ENCODE peak calls at places on chromosomes 7 and 10, in nine cellular contexts. Z is fibroblast of the aortic adventitia; Y is activated CD4-positive, alpha-beta T cell treated with anti-CD3 and anti-CD28 coated beads, Interleukin-2, amount 50 U/mL, for 4 hours; X is activated naive CD4-positive, alpha-beta T cell; F is activated CD8-positive, alpha-beta memory T cell treated with anti-CD3 and anti-CD28 coated beads for 1 hour; S is heart left ventricle; C is choroid plexus epithelial cell; P is retina; U is GM23248. T is an unnamed sample.

GRCh38 chr10:43458227-43458626 is 21.3 kb downstream of the ZNF487 start:
- DNase-seq in Z (no peak), Y (no peak), X (no peak), F (no peak), S (no peak), C (no peak), P (no peak), U (no peak), T (no peak)

GRCh38 chr7:1668932-1669485 is 1.1 kb upstream of the ELFN1 start:
- DNase-seq in Z (peak), Y (no peak), X (no peak), F (no peak), S (no peak), C (no peak), P (peak), U (peak), T (no peak)

GRCh38 chr7:39651262-39651661 is 27.9 kb downstream of the RALA start:
- DNase-seq in Z (peak), Y (no peak), X (no peak), F (no peak), S (no peak), C (peak), P (no peak), U (peak), T (no peak)

GRCh38 chr10:97511711-97512445 is 13.2 kb downstream of the UBTD1 start:
- DNase-seq in Z (no peak), Y (no peak), X (no peak), F (no peak), S (no peak), C (no peak), P (no peak), U (no peak), T (no peak)

GRCh38 chr7:138207555-138207971 is 131.3 kb downstream of the AKR1D1 start:
- DNase-seq in Z (no peak), Y (no peak), X (no peak), F (no peak), S (no peak), C (no peak), P (no peak), U (no peak), T (no peak)

GRCh38 chr10:130999376-131000202 is 311.9 kb downstream of the TCERG1L start:
- DNase-seq in Z (no peak), Y (no peak), X (no peak), F (no peak), S (no peak), C (no peak), P (no peak), U (no peak), T (no peak)

GRCh38 chr10:42646692-42647640 is 8.6 kb upstream of the ZNF33B start:
- DNase-seq in Z (no peak), Y (no peak), X (no peak), F (no peak), S (no peak), C (no peak), P (no peak), U (no peak), T (no peak)

GRCh38 chr7:944744-945143 is 9.7 kb downstream of the ADAP1 start:
- DNase-seq in Z (no peak), Y (no peak), X (no peak), F (no peak), S (no peak), C (no peak), P (no peak), U (no peak), T (no peak)

GRCh38 chr10:97714401-97715258 is 1.1 kb downstream of the MARVELD1 start:
- DNase-seq in Z (peak), Y (no peak), X (no peak), F (no peak), S (peak), C (peak), P (peak), U (peak), T (no peak)

GRCh38 chr7:50558380-50559051 is 6.7 kb downstream of the DDC start:
- DNase-seq in Z (peak), Y (no peak), X (no peak), F (no peak), S (no peak), C (no peak), P (no peak), U (no peak), T (no peak)

GRCh38 chr7:93707249-93707648 is 132.7 kb upstream of the CALCR start:
- DNase-seq in Z (no peak), Y (no peak), X (no peak), F (no peak), S (no peak), C (no peak), P (no peak), U (no peak), T (no peak)

GRCh38 chr7:95859434-95859833 is 87.1 kb downstream of the DYNC1I1 start:
- DNase-seq in Z (peak), Y (no peak), X (no peak), F (no peak), S (no peak), C (peak), P (no peak), U (peak), T (no peak)

GRCh38 chr10:7039859-7040258 is 371.0 kb downstream of the SFMBT2 start:
- DNase-seq in Z (no peak), Y (no peak), X (no peak), F (no peak), S (no peak), C (no peak), P (no peak), U (no peak), T (no peak)

GRCh38 chr10:9305018-9305655 is 1250.6 kb downstream of the GATA3 start:
- DNase-seq in Z (peak), Y (no peak), X (no peak), F (no peak), S (no peak), C (peak), P (no peak), U (peak), T (no peak)

GRCh38 chr10:11414314-11415038 is 197.0 kb downstream of the USP6NL start:
- DNase-seq in Z (no peak), Y (no peak), X (no peak), F (no peak), S (no peak), C (no peak), P (no peak), U (no peak), T (no peak)

GRCh38 chr10:122296363-122297120 is 25.4 kb downstream of the BTBD16 start:
- DNase-seq in Z (no peak), Y (no peak), X (no peak), F (no peak), S (no peak), C (no peak), P (no peak), U (no peak), T (no peak)

GRCh38 chr7:89029864-89030263 is 234.3 kb upstream of the TEX47 start:
- DNase-seq in Z (no peak), Y (no peak), X (no peak), F (no peak), S (no peak), C (peak), P (no peak), U (no peak), T (no peak)

GRCh38 chr7:29123611-29124190 is 22.6 kb downstream of the CPVL start:
- DNase-seq in Z (no peak), Y (no peak), X (no peak), F (no peak), S (no peak), C (no peak), P (peak), U (no peak), T (no peak)

GRCh38 chr7:27750336-27750735 is 10.4 kb downstream of the TAX1BP1 start:
- DNase-seq in Z (no peak), Y (no peak), X (no peak), F (no peak), S (no peak), C (no peak), P (no peak), U (no peak), T (no peak)

GRCh38 chr7:129008645-129009414 is 46.1 kb downstream of the TNPO3 start:
- DNase-seq in Z (no peak), Y (no peak), X (no peak), F (no peak), S (no peak), C (no peak), P (no peak), U (no peak), T (no peak)

GRCh38 chr10:130631139-130631864 is 495.1 kb downstream of the GLRX3 start:
- DNase-seq in Z (no peak), Y (no peak), X (no peak), F (no peak), S (no peak), C (peak), P (no peak), U (no peak), T (no peak)

GRCh38 chr7:1359681-1360485 is 99.4 kb downstream of the MICALL2 start:
- DNase-seq in Z (no peak), Y (no peak), X (no peak), F (no peak), S (no peak), C (no peak), P (no peak), U (no peak), T (no peak)

GRCh38 chr7:65798111-65799075 is 74.5 kb upstream of the VKORC1L1 start:
- DNase-seq in Z (peak), Y (no peak), X (no peak), F (no peak), S (no peak), C (peak), P (no peak), U (peak), T (no peak)